ENCODE peak calls at places on chromosomes 13 and 19, in ten cellular contexts. One of them, this sample, is unnamed.

GRCh38 chr13:30892966-30893365 is 13.1 kb upstream of the MEDAG start:
- DNase-seq in NCI-H748 treated with DMSO at 0.1 percent for 48 hours: no peak
- DNase-seq in EH: peak; percentile 43
- DNase-seq in ascending aorta: no peak
- DNase-seq in stimulated activated CD8-positive, alpha-beta memory T cell treated with anti-CD3 and anti-CD28 coated beads, Interleukin-4, amount 100 ng/mL, for 1 hour: no peak
- DNase-seq in HAP-1: peak; percentile 75
- DNase-seq in neural progenitor cell: peak; percentile 74
- DNase-seq in MV-4-11: no peak
- DNase-seq in Right ventricle myocardium superior: peak; percentile 66
- DNase-seq in HFF-Myc: no peak
- DNase-seq in this sample: no peak

GRCh38 chr19:12946092-12946845 is 607 bp downstream of the RAD23A start:
- DNase-seq in MV-4-11: peak; percentile 45
- DNase-seq in stimulated activated CD8-positive, alpha-beta memory T cell treated with anti-CD3 and anti-CD28 coated beads, Interleukin-4, amount 100 ng/mL, for 1 hour: no peak
- DNase-seq in EH: peak; percentile 87
- DNase-seq in HAP-1: peak; percentile 81
- DNase-seq in Right ventricle myocardium superior: peak; percentile 82
- DNase-seq in NCI-H748 treated with DMSO at 0.1 percent for 48 hours: no peak
- DNase-seq in HFF-Myc: no peak
- DNase-seq in neural progenitor cell: peak; percentile 94
- DNase-seq in ascending aorta: no peak
- DNase-seq in this sample: peak; percentile 48

GRCh38 chr13:101942038-101942437 is 459.8 kb downstream of the FGF14 start:
- DNase-seq in ascending aorta: no peak
- DNase-seq in NCI-H748 treated with DMSO at 0.1 percent for 48 hours: peak; percentile 85
- DNase-seq in HAP-1: peak; percentile 16
- DNase-seq in MV-4-11: no peak
- DNase-seq in HFF-Myc: no peak
- DNase-seq in EH: peak; percentile 19
- DNase-seq in Right ventricle myocardium superior: no peak
- DNase-seq in stimulated activated CD8-positive, alpha-beta memory T cell treated with anti-CD3 and anti-CD28 coated beads, Interleukin-4, amount 100 ng/mL, for 1 hour: no peak
- DNase-seq in neural progenitor cell: peak; percentile 64
- DNase-seq in this sample: no peak

GRCh38 chr19:35555301-35556005 is 8.0 kb downstream of the ATP4A start:
- DNase-seq in stimulated activated CD8-positive, alpha-beta memory T cell treated with anti-CD3 and anti-CD28 coated beads, Interleukin-4, amount 100 ng/mL, for 1 hour: no peak
- DNase-seq in HFF-Myc: peak; percentile 30
- DNase-seq in ascending aorta: no peak
- DNase-seq in EH: peak; percentile 55
- DNase-seq in Right ventricle myocardium superior: no peak
- DNase-seq in neural progenitor cell: peak; percentile 75
- DNase-seq in MV-4-11: no peak
- DNase-seq in NCI-H748 treated with DMSO at 0.1 percent for 48 hours: peak; percentile 27
- DNase-seq in HAP-1: peak; percentile 59
- DNase-seq in this sample: no peak

GRCh38 chr13:67549331-67549730 is 319.2 kb upstream of the PCDH9 start:
- DNase-seq in HAP-1: no peak
- DNase-seq in NCI-H748 treated with DMSO at 0.1 percent for 48 hours: no peak
- DNase-seq in HFF-Myc: no peak
- DNase-seq in Right ventricle myocardium superior: no peak
- DNase-seq in stimulated activated CD8-positive, alpha-beta memory T cell treated with anti-CD3 and anti-CD28 coated beads, Interleukin-4, amount 100 ng/mL, for 1 hour: no peak
- DNase-seq in neural progenitor cell: no peak
- DNase-seq in MV-4-11: peak; percentile 90
- DNase-seq in ascending aorta: no peak
- DNase-seq in EH: no peak
- DNase-seq in this sample: peak; percentile 60

GRCh38 chr13:30290812-30291436 is 16.4 kb downstream of the KATNAL1 start:
- DNase-seq in ascending aorta: no peak
- DNase-seq in stimulated activated CD8-positive, alpha-beta memory T cell treated with anti-CD3 and anti-CD28 coated beads, Interleukin-4, amount 100 ng/mL, for 1 hour: no peak
- DNase-seq in neural progenitor cell: no peak
- DNase-seq in HAP-1: no peak
- DNase-seq in HFF-Myc: no peak
- DNase-seq in EH: no peak
- DNase-seq in MV-4-11: no peak
- DNase-seq in NCI-H748 treated with DMSO at 0.1 percent for 48 hours: no peak
- DNase-seq in Right ventricle myocardium superior: no peak
- DNase-seq in this sample: no peak

GRCh38 chr13:83733293-83733692 is 149.0 kb downstream of the SLITRK1 start:
- DNase-seq in EH: no peak
- DNase-seq in MV-4-11: no peak
- DNase-seq in ascending aorta: no peak
- DNase-seq in stimulated activated CD8-positive, alpha-beta memory T cell treated with anti-CD3 and anti-CD28 coated beads, Interleukin-4, amount 100 ng/mL, for 1 hour: no peak
- DNase-seq in Right ventricle myocardium superior: no peak
- DNase-seq in HFF-Myc: no peak
- DNase-seq in HAP-1: no peak
- DNase-seq in neural progenitor cell: no peak
- DNase-seq in NCI-H748 treated with DMSO at 0.1 percent for 48 hours: no peak
- DNase-seq in this sample: no peak

GRCh38 chr19:46299695-46300094 is 2.9 kb downstream of the HIF3A start:
- DNase-seq in HFF-Myc: no peak
- DNase-seq in ascending aorta: no peak
- DNase-seq in MV-4-11: no peak
- DNase-seq in EH: no peak
- DNase-seq in NCI-H748 treated with DMSO at 0.1 percent for 48 hours: no peak
- DNase-seq in stimulated activated CD8-positive, alpha-beta memory T cell treated with anti-CD3 and anti-CD28 coated beads, Interleukin-4, amount 100 ng/mL, for 1 hour: no peak
- DNase-seq in neural progenitor cell: no peak
- DNase-seq in Right ventricle myocardium superior: peak; percentile 51
- DNase-seq in HAP-1: no peak
- DNase-seq in this sample: no peak

GRCh38 chr13:39410089-39410901 is 192.7 kb downstream of the LHFPL6 start:
- DNase-seq in NCI-H748 treated with DMSO at 0.1 percent for 48 hours: no peak
- DNase-seq in MV-4-11: peak; percentile 80
- DNase-seq in HFF-Myc: no peak
- DNase-seq in ascending aorta: no peak
- DNase-seq in EH: peak; percentile 44
- DNase-seq in HAP-1: peak; percentile 50
- DNase-seq in Right ventricle myocardium superior: no peak
- DNase-seq in stimulated activated CD8-positive, alpha-beta memory T cell treated with anti-CD3 and anti-CD28 coated beads, Interleukin-4, amount 100 ng/mL, for 1 hour: no peak
- DNase-seq in neural progenitor cell: no peak
- DNase-seq in this sample: no peak

GRCh38 chr19:7925171-7925837 is 631 bp downstream of the CTXN1 start:
- DNase-seq in ascending aorta: no peak
- DNase-seq in stimulated activated CD8-positive, alpha-beta memory T cell treated with anti-CD3 and anti-CD28 coated beads, Interleukin-4, amount 100 ng/mL, for 1 hour: peak; percentile 59
- DNase-seq in Right ventricle myocardium superior: peak; percentile 80
- DNase-seq in HFF-Myc: no peak
- DNase-seq in EH: peak; percentile 83
- DNase-seq in neural progenitor cell: peak; percentile 96
- DNase-seq in HAP-1: peak; percentile 93
- DNase-seq in MV-4-11: peak; percentile 56
- DNase-seq in NCI-H748 treated with DMSO at 0.1 percent for 48 hours: peak; percentile 4
- DNase-seq in this sample: no peak

GRCh38 chr13:39148513-39148961 is 110.3 kb downstream of the NHLRC3 start:
- DNase-seq in Right ventricle myocardium superior: no peak
- DNase-seq in stimulated activated CD8-positive, alpha-beta memory T cell treated with anti-CD3 and anti-CD28 coated beads, Interleukin-4, amount 100 ng/mL, for 1 hour: no peak
- DNase-seq in HFF-Myc: no peak
- DNase-seq in MV-4-11: peak; percentile 66
- DNase-seq in EH: peak; percentile 60
- DNase-seq in ascending aorta: no peak
- DNase-seq in NCI-H748 treated with DMSO at 0.1 percent for 48 hours: peak; percentile 70
- DNase-seq in neural progenitor cell: peak; percentile 25
- DNase-seq in HAP-1: no peak
- DNase-seq in this sample: no peak

GRCh38 chr19:30689474-30689873 is 317.3 kb downstream of the ZNF536 start:
- DNase-seq in HFF-Myc: no peak
- DNase-seq in NCI-H748 treated with DMSO at 0.1 percent for 48 hours: no peak
- DNase-seq in ascending aorta: no peak
- DNase-seq in HAP-1: no peak
- DNase-seq in stimulated activated CD8-positive, alpha-beta memory T cell treated with anti-CD3 and anti-CD28 coated beads, Interleukin-4, amount 100 ng/mL, for 1 hour: no peak
- DNase-seq in Right ventricle myocardium superior: no peak
- DNase-seq in MV-4-11: no peak
- DNase-seq in EH: no peak
- DNase-seq in neural progenitor cell: no peak
- DNase-seq in this sample: no peak

GRCh38 chr13:41835871-41836270 is 125.0 kb downstream of the VWA8 start:
- DNase-seq in MV-4-11: no peak
- DNase-seq in EH: peak; percentile 72
- DNase-seq in neural progenitor cell: no peak
- DNase-seq in stimulated activated CD8-positive, alpha-beta memory T cell treated with anti-CD3 and anti-CD28 coated beads, Interleukin-4, amount 100 ng/mL, for 1 hour: no peak
- DNase-seq in NCI-H748 treated with DMSO at 0.1 percent for 48 hours: no peak
- DNase-seq in HAP-1: no peak
- DNase-seq in ascending aorta: no peak
- DNase-seq in Right ventricle myocardium superior: no peak
- DNase-seq in HFF-Myc: peak; percentile 70
- DNase-seq in this sample: peak; percentile 54

GRCh38 chr13:57637515-57637914 is 6.0 kb downstream of the PCDH17 start:
- DNase-seq in Right ventricle myocardium superior: no peak
- DNase-seq in MV-4-11: no peak
- DNase-seq in neural progenitor cell: no peak
- DNase-seq in HAP-1: no peak
- DNase-seq in stimulated activated CD8-positive, alpha-beta memory T cell treated with anti-CD3 and anti-CD28 coated beads, Interleukin-4, amount 100 ng/mL, for 1 hour: no peak
- DNase-seq in EH: no peak
- DNase-seq in HFF-Myc: no peak
- DNase-seq in NCI-H748 treated with DMSO at 0.1 percent for 48 hours: no peak
- DNase-seq in ascending aorta: no peak
- DNase-seq in this sample: no peak

GRCh38 chr13:85650613-85651012 is 148.6 kb downstream of the SLITRK6 start:
- DNase-seq in neural progenitor cell: no peak
- DNase-seq in stimulated activated CD8-positive, alpha-beta memory T cell treated with anti-CD3 and anti-CD28 coated beads, Interleukin-4, amount 100 ng/mL, for 1 hour: no peak
- DNase-seq in EH: no peak
- DNase-seq in Right ventricle myocardium superior: no peak
- DNase-seq in MV-4-11: no peak
- DNase-seq in HFF-Myc: no peak
- DNase-seq in HAP-1: no peak
- DNase-seq in ascending aorta: no peak
- DNase-seq in NCI-H748 treated with DMSO at 0.1 percent for 48 hours: no peak
- DNase-seq in this sample: no peak

GRCh38 chr13:109072505-109072904 is 443.1 kb downstream of the MYO16 start:
- DNase-seq in stimulated activated CD8-positive, alpha-beta memory T cell treated with anti-CD3 and anti-CD28 coated beads, Interleukin-4, amount 100 ng/mL, for 1 hour: no peak
- DNase-seq in HAP-1: no peak
- DNase-seq in HFF-Myc: no peak
- DNase-seq in neural progenitor cell: no peak
- DNase-seq in ascending aorta: no peak
- DNase-seq in EH: no peak
- DNase-seq in NCI-H748 treated with DMSO at 0.1 percent for 48 hours: no peak
- DNase-seq in Right ventricle myocardium superior: no peak
- DNase-seq in MV-4-11: no peak
- DNase-seq in this sample: no peak

GRCh38 chr19:18291019-18291524 is 9.7 kb upstream of the JUND start:
- DNase-seq in HFF-Myc: no peak
- DNase-seq in ascending aorta: no peak
- DNase-seq in EH: no peak
- DNase-seq in neural progenitor cell: no peak
- DNase-seq in Right ventricle myocardium superior: no peak
- DNase-seq in stimulated activated CD8-positive, alpha-beta memory T cell treated with anti-CD3 and anti-CD28 coated beads, Interleukin-4, amount 100 ng/mL, for 1 hour: no peak
- DNase-seq in MV-4-11: peak; percentile 64
- DNase-seq in NCI-H748 treated with DMSO at 0.1 percent for 48 hours: no peak
- DNase-seq in HAP-1: no peak
- DNase-seq in this sample: no peak

GRCh38 chr13:33636955-33637670 is 180.8 kb upstream of the RFC3 start:
- DNase-seq in MV-4-11: no peak
- DNase-seq in EH: peak; percentile 9
- DNase-seq in stimulated activated CD8-positive, alpha-beta memory T cell treated with anti-CD3 and anti-CD28 coated beads, Interleukin-4, amount 100 ng/mL, for 1 hour: no peak
- DNase-seq in NCI-H748 treated with DMSO at 0.1 percent for 48 hours: no peak
- DNase-seq in Right ventricle myocardium superior: no peak
- DNase-seq in HFF-Myc: no peak
- DNase-seq in ascending aorta: no peak
- DNase-seq in HAP-1: no peak
- DNase-seq in neural progenitor cell: no peak
- DNase-seq in this sample: no peak

GRCh38 chr19:48466571-48467325 is 2.4 kb upstream of the CYTH2 start:
- DNase-seq in NCI-H748 treated with DMSO at 0.1 percent for 48 hours: no peak
- DNase-seq in neural progenitor cell: no peak
- DNase-seq in EH: peak; percentile 62
- DNase-seq in MV-4-11: no peak
- DNase-seq in HAP-1: no peak
- DNase-seq in HFF-Myc: no peak
- DNase-seq in stimulated activated CD8-positive, alpha-beta memory T cell treated with anti-CD3 and anti-CD28 coated beads, Interleukin-4, amount 100 ng/mL, for 1 hour: no peak
- DNase-seq in Right ventricle myocardium superior: no peak
- DNase-seq in ascending aorta: no peak
- DNase-seq in this sample: peak; percentile 15

GRCh38 chr13:76944457-76944856 is 3.9 kb upstream of the ACOD1 start:
- DNase-seq in NCI-H748 treated with DMSO at 0.1 percent for 48 hours: no peak
- DNase-seq in HFF-Myc: no peak
- DNase-seq in ascending aorta: no peak
- DNase-seq in EH: peak; percentile 66
- DNase-seq in Right ventricle myocardium superior: no peak
- DNase-seq in MV-4-11: peak; percentile 69
- DNase-seq in HAP-1: no peak
- DNase-seq in stimulated activated CD8-positive, alpha-beta memory T cell treated with anti-CD3 and anti-CD28 coated beads, Interleukin-4, amount 100 ng/mL, for 1 hour: no peak
- DNase-seq in neural progenitor cell: no peak
- DNase-seq in this sample: peak; percentile 7

GRCh38 chr13:78030351-78030750 is 111.7 kb upstream of the EDNRB start:
- DNase-seq in HAP-1: no peak
- DNase-seq in stimulated activated CD8-positive, alpha-beta memory T cell treated with anti-CD3 and anti-CD28 coated beads, Interleukin-4, amount 100 ng/mL, for 1 hour: no peak
- DNase-seq in neural progenitor cell: peak; percentile 8
- DNase-seq in ascending aorta: no peak
- DNase-seq in NCI-H748 treated with DMSO at 0.1 percent for 48 hours: no peak
- DNase-seq in Right ventricle myocardium superior: no peak
- DNase-seq in EH: no peak
- DNase-seq in HFF-Myc: no peak
- DNase-seq in MV-4-11: no peak
- DNase-seq in this sample: no peak

GRCh38 chr19:17486545-17486944 is 16.2 kb downstream of the SLC27A1 start:
- DNase-seq in HAP-1: no peak
- DNase-seq in ascending aorta: no peak
- DNase-seq in EH: no peak
- DNase-seq in Right ventricle myocardium superior: no peak
- DNase-seq in stimulated activated CD8-positive, alpha-beta memory T cell treated with anti-CD3 and anti-CD28 coated beads, Interleukin-4, amount 100 ng/mL, for 1 hour: no peak
- DNase-seq in neural progenitor cell: no peak
- DNase-seq in HFF-Myc: no peak
- DNase-seq in NCI-H748 treated with DMSO at 0.1 percent for 48 hours: no peak
- DNase-seq in MV-4-11: no peak
- DNase-seq in this sample: no peak

GRCh38 chr13:41917641-41918040 is 43.3 kb downstream of the VWA8 start:
- DNase-seq in NCI-H748 treated with DMSO at 0.1 percent for 48 hours: no peak
- DNase-seq in stimulated activated CD8-positive, alpha-beta memory T cell treated with anti-CD3 and anti-CD28 coated beads, Interleukin-4, amount 100 ng/mL, for 1 hour: no peak
- DNase-seq in neural progenitor cell: no peak
- DNase-seq in HFF-Myc: no peak
- DNase-seq in MV-4-11: peak; percentile 16
- DNase-seq in HAP-1: no peak
- DNase-seq in ascending aorta: no peak
- DNase-seq in Right ventricle myocardium superior: no peak
- DNase-seq in EH: peak; percentile 84
- DNase-seq in this sample: peak; percentile 43